ENCODE peak calls at places on chromosomes 13 and 19, in eight cellular contexts. X is brain microvascular endothelial cell, H is psoas muscle, O is GM13976, B is AG09319, Z is sigmoid colon, Q is RWPE1, Y is mammary epithelial cell. I is an unnamed sample.

GRCh38 chr13:110422913-110423688 is 116.0 kb downstream of the COL4A2 start:
- DNase-seq in X (no peak), H (no peak), O (no peak), B (no peak), Z (no peak), Q (peak; percentile 29), Y (no peak), I (no peak)

GRCh38 chr19:14116918-14117578 is 514 bp downstream of the PRKACA start:
- DNase-seq in X (no peak), H (peak; percentile 63), O (no peak), B (no peak), Z (peak; percentile 82), Q (no peak), Y (no peak), I (no peak)

GRCh38 chr19:8722032-8722431 is 598 bp downstream of the OR2Z1 start:
- DNase-seq in X (no peak), H (no peak), O (no peak), B (no peak), Z (no peak), Q (no peak), Y (no peak), I (no peak)

GRCh38 chr13:26401069-26401468 is 147.1 kb downstream of the CDK8 start:
- DNase-seq in X (no peak), H (no peak), O (no peak), B (no peak), Z (no peak), Q (no peak), Y (no peak), I (no peak)

GRCh38 chr19:19026299-19026971 is 6.9 kb downstream of the SUGP2 start:
- DNase-seq in X (no peak), H (no peak), O (no peak), B (no peak), Z (no peak), Q (no peak), Y (no peak), I (no peak)

GRCh38 chr19:40962460-40962961 is 28.6 kb upstream of the CYP2B6 start:
- DNase-seq in X (peak; percentile 38), H (no peak), O (no peak), B (no peak), Z (no peak), Q (no peak), Y (peak; percentile 35), I (no peak)

GRCh38 chr19:17079710-17080440 is 4.3 kb downstream of the MYO9B start:
- DNase-seq in X (peak; percentile 99), H (peak; percentile 82), O (peak; percentile 79), B (peak; percentile 94), Z (peak; percentile 96), Q (peak; percentile 96), Y (peak; percentile 99), I (no peak)

GRCh38 chr19:45468803-45469131 is 971 bp downstream of the FOSB start:
- DNase-seq in X (no peak), H (no peak), O (no peak), B (no peak), Z (no peak), Q (no peak), Y (no peak), I (no peak)

GRCh38 chr13:26872444-26873173 is 112.0 kb upstream of the GPR12 start:
- DNase-seq in X (peak; percentile 21), H (peak; percentile 41), O (peak; percentile 51), B (no peak), Z (no peak), Q (peak; percentile 42), Y (peak; percentile 24), I (peak; percentile 88)

GRCh38 chr19:40616178-40616577 is 15.0 kb downstream of the LTBP4 start:
- DNase-seq in X (no peak), H (no peak), O (no peak), B (no peak), Z (no peak), Q (no peak), Y (no peak), I (no peak)

GRCh38 chr13:47903836-47904235 is 97.2 kb downstream of the SUCLA2 start:
- DNase-seq in X (peak; percentile 41), H (no peak), O (no peak), B (no peak), Z (no peak), Q (peak; percentile 57), Y (peak; percentile 33), I (no peak)

DNA sequence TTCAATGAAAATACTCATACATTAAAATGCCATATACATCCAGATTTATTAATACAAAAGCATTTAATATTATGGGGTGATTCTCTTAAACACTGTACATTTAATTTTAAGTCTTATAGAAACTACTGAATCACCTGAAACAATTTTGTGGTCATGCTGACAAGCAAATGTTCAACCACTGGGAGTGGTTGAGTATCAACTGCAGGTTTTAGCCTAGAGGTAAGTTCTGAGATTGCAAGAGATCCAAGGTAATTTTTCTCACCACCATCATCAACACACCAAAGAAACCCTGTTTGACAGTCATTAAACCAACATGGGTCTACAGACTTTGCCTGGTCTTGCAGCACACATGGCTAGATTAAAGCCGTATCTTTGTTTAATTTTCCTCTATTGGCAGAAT is 196.3 kb downstream of the LHFPL6 start:
- DNase-seq in X (no peak), H (no peak), O (peak; percentile 31), B (no peak), Z (no peak), Q (peak; percentile 24), Y (peak; percentile 92), I (no peak)
- TF ChIP-seq CTCF in X (no peak), H (no peak), O (no peak), B (no peak), Z (no peak), Q (no peak), Y (peak; percentile 53), I (no peak)

GRCh38 chr13:94346261-94347019 is 133.0 kb downstream of the DCT start:
- DNase-seq in X (no peak), H (no peak), O (no peak), B (no peak), Z (no peak), Q (no peak), Y (no peak), I (no peak)

GRCh38 chr13:94343243-94343585 is 136.3 kb downstream of the DCT start:
- DNase-seq in X (peak; percentile 57), H (no peak), O (no peak), B (no peak), Z (no peak), Q (no peak), Y (no peak), I (no peak)

GRCh38 chr13:94344126-94344863 is 135.2 kb downstream of the DCT start:
- DNase-seq in X (peak; percentile 74), H (no peak), O (no peak), B (no peak), Z (no peak), Q (no peak), Y (no peak), I (no peak)

GRCh38 chr13:94342436-94343242 is 136.8 kb downstream of the DCT start:
- DNase-seq in X (peak; percentile 49), H (no peak), O (no peak), B (no peak), Z (no peak), Q (no peak), Y (no peak), I (no peak)

GRCh38 chr13:94345374-94346195 is 133.9 kb downstream of the DCT start:
- DNase-seq in X (no peak), H (no peak), O (no peak), B (no peak), Z (no peak), Q (peak; percentile 58), Y (peak; percentile 77), I (no peak)
- TF ChIP-seq CTCF in X (peak; percentile 39), H (no peak), O (no peak), B (no peak), Z (no peak), Q (peak; percentile 50), Y (peak; percentile 61), I (no peak)

GRCh38 chr13:28680541-28680940 is 21.6 kb downstream of the POMP start:
- DNase-seq in X (no peak), H (no peak), O (no peak), B (no peak), Z (no peak), Q (no peak), Y (no peak), I (no peak)

GRCh38 chr13:28678809-28679208 is 19.9 kb downstream of the POMP start:
- DNase-seq in X (no peak), H (no peak), O (no peak), B (no peak), Z (no peak), Q (no peak), Y (no peak), I (no peak)

GRCh38 chr13:28685114-28685513 is 26.2 kb downstream of the POMP start:
- DNase-seq in X (no peak), H (no peak), O (no peak), B (no peak), Z (no peak), Q (no peak), Y (no peak), I (no peak)

GRCh38 chr13:28684257-28684656 is 25.3 kb downstream of the POMP start:
- DNase-seq in X (no peak), H (no peak), O (no peak), B (no peak), Z (no peak), Q (no peak), Y (peak; percentile 6), I (peak; percentile 63)

GRCh38 chr13:28679628-28680027 is 20.7 kb downstream of the POMP start:
- DNase-seq in X (no peak), H (no peak), O (peak; percentile 27), B (no peak), Z (no peak), Q (no peak), Y (no peak), I (no peak)
- TF ChIP-seq CTCF in X (peak; percentile 22), H (peak; percentile 26), O (no peak), B (peak; percentile 37), Z (no peak), Q (peak; percentile 21), Y (peak; percentile 42), I (peak; percentile 32)

GRCh38 chr13:39415003-39415402 is 188.0 kb downstream of the LHFPL6 start:
- DNase-seq in X (no peak), H (no peak), O (no peak), B (no peak), Z (peak; percentile 71), Q (no peak), Y (no peak), I (no peak)

GRCh38 chr13:39417643-39418042 is 185.3 kb downstream of the LHFPL6 start:
- DNase-seq in X (peak; percentile 74), H (no peak), O (no peak), B (no peak), Z (no peak), Q (peak; percentile 8), Y (peak; percentile 21), I (no peak)

GRCh38 chr13:39414339-39414738 is 188.7 kb downstream of the LHFPL6 start:
- DNase-seq in X (no peak), H (no peak), O (peak; percentile 28), B (no peak), Z (no peak), Q (no peak), Y (no peak), I (no peak)

GRCh38 chr13:39417131-39417530 is 185.9 kb downstream of the LHFPL6 start:
- DNase-seq in X (no peak), H (no peak), O (no peak), B (no peak), Z (no peak), Q (no peak), Y (no peak), I (peak; percentile 28)

DNA sequence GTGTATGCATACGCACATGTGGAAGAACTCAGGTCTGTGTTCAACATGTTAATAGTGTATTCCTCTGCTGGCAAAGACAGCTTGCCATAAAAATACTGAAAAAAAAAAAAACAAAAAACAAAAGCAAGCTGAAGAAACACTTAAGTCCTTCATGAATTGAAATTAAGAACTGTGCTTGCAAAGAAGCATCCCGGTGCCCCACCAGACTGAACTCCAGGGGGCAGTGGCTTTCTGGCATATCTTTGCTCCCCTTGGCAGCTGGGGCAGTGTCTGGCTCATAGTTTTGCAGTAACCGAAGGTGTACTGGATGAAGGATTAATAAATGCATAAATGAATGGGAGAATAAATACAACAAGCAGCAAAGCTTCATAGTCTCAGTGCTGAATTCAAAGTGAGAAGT is 187.6 kb downstream of the LHFPL6 start:
- DNase-seq in X (no peak), H (peak; percentile 41), O (no peak), B (no peak), Z (peak; percentile 77), Q (peak; percentile 6), Y (peak; percentile 22), I (no peak)
- TF ChIP-seq CTCF in X (peak; percentile 81), H (peak; percentile 48), O (no peak), B (peak; percentile 62), Z (no peak), Q (peak; percentile 27), Y (peak; percentile 73), I (peak; percentile 20)

I was measured in nephron progenitor cell.